ENCODE peak calls at places on chromosomes 1 and 21, in four cellular contexts. One of them, this sample, is unnamed.

GRCh38 chr1:59897165-59897564 is 29.4 kb downstream of the CYP2J2 start:
- DNase-seq in ovary: no peak
- DNase-seq in K562: no peak
- DNase-seq in NB4: no peak
- DNase-seq in this sample: no peak

GRCh38 chr1:92191726-92192125 is 26.0 kb upstream of the C1orf146 start:
- DNase-seq in ovary: no peak
- DNase-seq in K562: no peak
- DNase-seq in NB4: no peak
- DNase-seq in this sample: no peak

GRCh38 chr1:117098287-117098890 is 23.2 kb downstream of the TRIM45 start:
- DNase-seq in ovary: no peak
- DNase-seq in K562: no peak
- DNase-seq in NB4: no peak
- DNase-seq in this sample: no peak

GRCh38 chr1:66231162-66232077 is 302.5 kb upstream of the SGIP1 start:
- DNase-seq in ovary: no peak
- DNase-seq in K562: no peak
- DNase-seq in NB4: no peak
- DNase-seq in this sample: no peak

GRCh38 chr1:9651565-9652378 is at the start of gene PIK3CD:
- DNase-seq in ovary: no peak
- DNase-seq in K562: peak
- DNase-seq in NB4: peak
- DNase-seq in this sample: no peak

GRCh38 chr21:42568377-42568776 is 54.7 kb downstream of the SLC37A1 start:
- DNase-seq in ovary: no peak
- DNase-seq in K562: no peak
- DNase-seq in NB4: no peak
- DNase-seq in this sample: no peak

GRCh38 chr21:44542716-44543115 is 2.7 kb upstream of the KRTAP10-1 start:
- DNase-seq in ovary: no peak
- DNase-seq in K562: no peak
- DNase-seq in NB4: no peak
- DNase-seq in this sample: no peak

GRCh38 chr1:101733340-101733739 is 263.4 kb downstream of the OLFM3 start:
- DNase-seq in ovary: no peak
- DNase-seq in K562: no peak
- DNase-seq in NB4: no peak
- DNase-seq in this sample: no peak

GRCh38 chr1:110196917-110197782 is 13.0 kb upstream of the KCNC4 start:
- DNase-seq in ovary: no peak
- DNase-seq in K562: peak
- DNase-seq in NB4: peak
- DNase-seq in this sample: peak

GRCh38 chr1:232599178-232600041 is 30.5 kb downstream of the SIPA1L2 start:
- DNase-seq in ovary: no peak
- DNase-seq in K562: no peak
- DNase-seq in NB4: peak
- DNase-seq in this sample: no peak

GRCh38 chr21:44082648-44083436 is 24.4 kb upstream of the PWP2 start:
- DNase-seq in ovary: no peak
- DNase-seq in K562: peak
- DNase-seq in NB4: no peak
- DNase-seq in this sample: no peak

GRCh38 chr1:201628490-201628889 is 89.6 kb downstream of the NAV1 start:
- DNase-seq in ovary: no peak
- DNase-seq in K562: no peak
- DNase-seq in NB4: no peak
- DNase-seq in this sample: no peak

GRCh38 chr1:45589861-45590260 is 6.0 kb downstream of the NASP start:
- DNase-seq in ovary: no peak
- DNase-seq in K562: no peak
- DNase-seq in NB4: no peak
- DNase-seq in this sample: no peak

GRCh38 chr1:32701951-32702598 is 495 bp downstream of the SYNC start:
- DNase-seq in ovary: peak
- DNase-seq in K562: no peak
- DNase-seq in NB4: no peak
- DNase-seq in this sample: no peak

GRCh38 chr1:152398812-152399698 is 15.0 kb downstream of the CRNN start:
- DNase-seq in ovary: no peak
- DNase-seq in K562: peak
- DNase-seq in NB4: peak
- DNase-seq in this sample: no peak

GRCh38 chr1:79188371-79188770 is 181.8 kb upstream of the ADGRL4 start:
- DNase-seq in ovary: no peak
- DNase-seq in K562: no peak
- DNase-seq in NB4: peak
- DNase-seq in this sample: no peak

GRCh38 chr1:62071695-62072094 is 123.0 kb upstream of the L1TD1 start:
- DNase-seq in ovary: no peak
- DNase-seq in K562: no peak
- DNase-seq in NB4: no peak
- DNase-seq in this sample: no peak

GRCh38 chr1:115068780-115069179 is 20.5 kb downstream of the TSPAN2 start:
- DNase-seq in ovary: no peak
- DNase-seq in K562: no peak
- DNase-seq in NB4: no peak
- DNase-seq in this sample: no peak

GRCh38 chr1:18350783-18351182 is 129.9 kb upstream of the KLHDC7A start:
- DNase-seq in ovary: no peak
- DNase-seq in K562: no peak
- DNase-seq in NB4: no peak
- DNase-seq in this sample: no peak

GRCh38 chr1:23980725-23981063 is 567 bp upstream of the SRSF10 start:
- DNase-seq in ovary: peak
- DNase-seq in K562: peak
- DNase-seq in NB4: peak
- DNase-seq in this sample: peak

GRCh38 chr1:145719230-145720079 is at the start of gene CD160:
- DNase-seq in ovary: no peak
- DNase-seq in K562: no peak
- DNase-seq in NB4: peak
- DNase-seq in this sample: no peak

GRCh38 chr1:201499795-201500669 is 6.9 kb downstream of the CSRP1 start:
- DNase-seq in ovary: no peak
- DNase-seq in K562: no peak
- DNase-seq in NB4: no peak
- DNase-seq in this sample: no peak

GRCh38 chr1:226406401-226406881 is 1.5 kb downstream of the PARP1 start:
- DNase-seq in ovary: no peak
- DNase-seq in K562: peak
- DNase-seq in NB4: peak
- DNase-seq in this sample: peak

GRCh38 chr1:226407199-226407496 is 745 bp downstream of the PARP1 start:
- DNase-seq in ovary: no peak
- DNase-seq in K562: no peak
- DNase-seq in NB4: no peak
- DNase-seq in this sample: no peak

GRCh38 chr1:226408285-226409184 is 642 bp upstream of the PARP1 start:
- DNase-seq in ovary: no peak
- DNase-seq in K562: no peak
- DNase-seq in NB4: no peak
- DNase-seq in this sample: no peak

GRCh38 chr1:226409392-226409791 is 1.5 kb upstream of the PARP1 start:
- DNase-seq in ovary: no peak
- DNase-seq in K562: no peak
- DNase-seq in NB4: no peak
- DNase-seq in this sample: no peak

DNA sequence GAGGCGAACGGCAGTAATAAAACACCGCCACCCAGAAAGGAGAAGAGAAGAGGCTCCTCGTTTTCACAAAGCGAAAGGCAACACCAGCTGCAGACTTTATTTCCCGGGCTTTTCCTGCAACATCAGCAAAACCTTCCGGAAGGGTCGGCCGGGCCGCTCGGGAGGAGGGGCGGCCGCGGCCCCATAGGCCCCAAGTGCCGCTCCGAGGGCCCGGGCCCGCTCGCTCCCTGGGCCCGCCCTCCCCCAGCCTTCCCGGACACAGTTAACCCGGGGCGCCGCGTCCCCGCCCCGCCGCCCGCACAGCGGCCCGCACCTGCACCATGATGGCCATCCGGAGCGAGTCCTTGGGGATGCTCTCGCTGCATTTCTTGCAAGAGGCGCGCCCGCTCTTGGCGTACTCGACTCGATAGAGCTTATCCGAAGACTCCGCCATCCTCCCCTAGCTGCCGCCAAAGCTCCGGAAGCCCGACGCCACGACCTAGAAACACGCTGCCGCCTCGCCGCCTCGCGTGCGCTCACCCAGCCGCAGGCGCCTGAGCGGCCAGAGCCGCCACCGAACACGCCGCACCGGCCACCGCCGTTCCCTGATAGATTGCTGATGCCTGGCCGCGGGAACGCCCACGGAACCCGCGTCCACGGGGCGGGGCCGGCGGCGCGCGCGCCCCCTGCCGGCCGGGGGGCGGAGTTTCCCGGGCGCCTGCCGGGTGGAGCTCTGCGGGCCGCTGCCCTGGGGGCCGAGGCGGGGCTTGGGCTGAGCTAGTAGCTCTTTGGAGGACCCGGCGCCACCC is at the start of gene PARP1:
- DNase-seq in ovary: peak
- DNase-seq in K562: peak
- DNase-seq in NB4: peak
- DNase-seq in this sample: peak
- TF ChIP-seq POLR2A in ovary: peak
- TF ChIP-seq POLR2A in K562: peak
- TF ChIP-seq POLR2A in NB4: peak
- TF ChIP-seq POLR2A in this sample: peak

DNA sequence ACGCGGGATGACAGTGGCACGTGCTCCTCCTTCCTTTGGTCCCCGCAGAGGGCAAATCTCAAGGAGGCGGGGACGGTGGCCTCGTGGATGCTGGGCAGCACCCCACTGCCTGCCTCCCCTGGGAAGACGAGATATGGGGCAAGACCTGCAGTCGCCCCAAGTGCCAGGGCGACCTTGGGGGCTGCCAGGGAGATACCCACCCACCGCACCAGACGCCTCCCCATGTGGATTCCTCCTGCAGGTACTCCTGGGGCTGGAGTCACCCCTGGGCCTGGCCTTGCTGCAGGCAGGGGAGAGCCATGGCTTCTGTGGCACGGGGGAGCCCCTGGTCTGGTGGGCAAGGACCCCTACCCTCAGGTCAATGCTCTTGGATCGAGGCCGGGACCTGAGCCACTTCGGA is 5.9 kb upstream of the AURKAIP1 start:
- DNase-seq in ovary: no peak
- DNase-seq in K562: no peak
- DNase-seq in NB4: no peak
- DNase-seq in this sample: no peak
- TF ChIP-seq POLR2A in ovary: no peak
- TF ChIP-seq POLR2A in K562: no peak
- TF ChIP-seq POLR2A in NB4: no peak
- TF ChIP-seq POLR2A in this sample: no peak

GRCh38 chr1:2355408-2356261 is 35.7 kb downstream of the MORN1 start:
- DNase-seq in ovary: peak
- DNase-seq in K562: no peak
- DNase-seq in NB4: no peak
- DNase-seq in this sample: no peak
- TF ChIP-seq POLR2A in ovary: no peak
- TF ChIP-seq POLR2A in K562: no peak
- TF ChIP-seq POLR2A in NB4: no peak
- TF ChIP-seq POLR2A in this sample: no peak

DNA sequence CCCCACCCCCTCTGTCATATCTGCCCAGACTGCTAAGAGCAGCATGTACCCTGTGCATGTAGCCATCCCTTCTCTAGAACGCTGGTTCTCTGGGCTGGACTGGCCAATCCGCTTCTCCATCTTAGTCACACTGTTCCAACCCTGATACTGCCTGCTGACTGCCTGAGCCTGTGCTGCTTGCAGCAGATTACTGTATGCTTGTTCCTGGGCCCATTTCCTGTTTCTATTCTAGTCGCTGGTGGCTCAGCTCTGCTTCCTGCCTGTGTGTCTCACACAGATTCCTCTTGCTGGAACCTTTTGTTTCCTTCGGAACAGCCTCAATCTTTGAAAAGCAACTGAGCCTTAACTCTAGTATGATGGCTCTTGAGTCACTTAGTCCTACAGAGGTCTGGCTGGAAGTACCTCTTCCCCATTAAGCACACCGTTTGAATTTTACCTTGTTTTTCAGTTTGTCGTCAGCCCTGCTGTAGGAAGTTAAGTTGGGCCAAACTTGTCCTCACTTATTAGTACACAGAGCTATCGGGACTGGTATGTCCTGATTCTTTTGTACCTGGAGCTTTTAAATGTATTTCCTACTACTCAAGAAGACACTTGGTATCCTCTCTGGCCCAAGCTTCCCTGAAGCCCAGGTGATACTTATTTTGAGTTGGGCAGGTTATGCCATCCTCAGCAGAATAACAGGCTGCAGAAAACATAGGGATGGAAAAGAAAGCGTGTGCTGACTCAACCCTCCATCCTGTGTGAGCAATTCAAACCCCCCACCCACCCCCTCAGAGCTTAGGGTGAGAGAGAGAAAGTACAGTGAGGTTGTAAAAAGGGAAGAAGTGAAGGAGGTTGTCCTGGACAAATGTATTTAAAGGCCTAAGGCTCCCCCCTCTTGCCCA is 43.4 kb upstream of the PIGV start:
- DNase-seq in ovary: no peak
- DNase-seq in K562: peak
- DNase-seq in NB4: peak
- DNase-seq in this sample: peak
- TF ChIP-seq POLR2A in ovary: no peak
- TF ChIP-seq POLR2A in K562: no peak
- TF ChIP-seq POLR2A in NB4: no peak
- TF ChIP-seq POLR2A in this sample: no peak

GRCh38 chr21:39611547-39612190 is 1.1 kb upstream of the B3GALT5 start:
- DNase-seq in ovary: no peak
- DNase-seq in K562: no peak
- DNase-seq in NB4: no peak
- DNase-seq in this sample: no peak
- TF ChIP-seq POLR2A in ovary: no peak
- TF ChIP-seq POLR2A in K562: no peak
- TF ChIP-seq POLR2A in NB4: no peak
- TF ChIP-seq POLR2A in this sample: no peak

GRCh38 chr1:244450597-244451538 is 841 bp downstream of the ADSS2 start:
- DNase-seq in ovary: peak
- DNase-seq in K562: peak
- DNase-seq in NB4: peak
- DNase-seq in this sample: peak

GRCh38 chr1:244451951-244452795 is 464 bp upstream of the ADSS2 start:
- DNase-seq in ovary: peak
- DNase-seq in K562: peak
- DNase-seq in NB4: peak
- DNase-seq in this sample: peak

GRCh38 chr1:244449936-244450508 is 1.7 kb downstream of the ADSS2 start:
- DNase-seq in ovary: no peak
- DNase-seq in K562: peak
- DNase-seq in NB4: no peak
- DNase-seq in this sample: no peak

GRCh38 chr1:244454412-244454811 is 2.7 kb upstream of the ADSS2 start:
- DNase-seq in ovary: no peak
- DNase-seq in K562: no peak
- DNase-seq in NB4: no peak
- DNase-seq in this sample: no peak

GRCh38 chr1:244451539-244451950 is at the start of gene ADSS2:
- DNase-seq in ovary: no peak
- DNase-seq in K562: no peak
- DNase-seq in NB4: no peak
- DNase-seq in this sample: peak
- TF ChIP-seq POLR2A in ovary: peak
- TF ChIP-seq POLR2A in K562: peak
- TF ChIP-seq POLR2A in NB4: peak
- TF ChIP-seq POLR2A in this sample: peak

GRCh38 chr1:208158640-208159541 is 85.3 kb downstream of the PLXNA2 start:
- DNase-seq in ovary: no peak
- DNase-seq in K562: no peak
- DNase-seq in NB4: no peak
- DNase-seq in this sample: no peak
- TF ChIP-seq POLR2A in ovary: no peak
- TF ChIP-seq POLR2A in K562: no peak
- TF ChIP-seq POLR2A in NB4: no peak
- TF ChIP-seq POLR2A in this sample: no peak